ENCODE peak calls at places on chromosomes 6 and 20, in seven cellular contexts. F, S, T, R, G, A and I are unnamed samples.

GRCh38 chr20:34663213-34663943 is 13.5 kb downstream of the PIGU start:
- DNase-seq in A (no peak), R (no peak), S (no peak), F (no peak), T (no peak), G (no peak), I (no peak)

GRCh38 chr6:38058022-38058421 is 238.5 kb downstream of the ZFAND3 start:
- DNase-seq in T (no peak), G (no peak), S (no peak), R (peak), F (no peak), A (no peak), I (no peak)

GRCh38 chr6:15322781-15323536 is 77.1 kb downstream of the JARID2 start:
- DNase-seq in G (no peak), R (peak), F (no peak), A (no peak), S (no peak), T (no peak), I (no peak)

GRCh38 chr20:3863317-3863716 is 16.7 kb downstream of the MAVS start:
- DNase-seq in R (no peak), T (no peak), A (peak), G (no peak), F (no peak), S (no peak), I (no peak)

GRCh38 chr20:53708129-53708968 is 114.7 kb upstream of the ZNF217 start:
- DNase-seq in F (no peak), S (no peak), R (peak), A (peak), T (no peak), G (no peak), I (no peak)

GRCh38 chr20:62725596-62726268 is 17.1 kb downstream of the NTSR1 start:
- DNase-seq in A (no peak), F (no peak), R (no peak), T (no peak), S (no peak), G (peak), I (no peak)

GRCh38 chr6:106974999-106975698 is 620 bp upstream of the CD24 start:
- DNase-seq in G (peak), R (peak), A (peak), F (no peak), T (no peak), S (peak), I (peak)

GRCh38 chr6:137188855-137189254 is 15.4 kb upstream of the IL22RA2 start:
- DNase-seq in G (no peak), T (no peak), S (no peak), F (no peak), A (peak), R (peak), I (no peak)

GRCh38 chr6:170086639-170087420 is 204.0 kb downstream of the DLL1 start:
- DNase-seq in G (peak), A (no peak), R (no peak), S (no peak), T (no peak), F (no peak), I (peak)

GRCh38 chr20:47263502-47264084 is 92.9 kb downstream of the ZMYND8 start:
- DNase-seq in S (no peak), T (no peak), A (peak), G (no peak), F (no peak), R (no peak), I (no peak)

GRCh38 chr6:158143700-158144099 is 24.4 kb downstream of the SERAC1 start:
- DNase-seq in G (no peak), F (no peak), T (no peak), R (peak), A (peak), S (peak), I (no peak)

GRCh38 chr20:32468860-32469259 is 110.7 kb downstream of the ASXL1 start:
- DNase-seq in R (no peak), F (no peak), G (no peak), S (no peak), T (no peak), A (no peak), I (peak)

GRCh38 chr6:98834060-98835031 is at the start of gene POU3F2:
- DNase-seq in F (peak), R (peak), G (peak), T (peak), A (peak), S (peak), I (peak)

GRCh38 chr6:43113431-43114260 is 37.5 kb downstream of the PTK7 start:
- DNase-seq in R (no peak), G (no peak), T (no peak), S (no peak), F (no peak), A (no peak), I (no peak)

GRCh38 chr6:38651121-38651784 is 11.5 kb upstream of the BTBD9 start:
- DNase-seq in S (no peak), A (no peak), G (no peak), F (no peak), T (no peak), R (peak), I (no peak)

GRCh38 chr20:61529354-61529753 is 277.3 kb downstream of the CDH4 start:
- DNase-seq in F (no peak), R (no peak), T (no peak), A (no peak), G (no peak), S (no peak), I (no peak)

GRCh38 chr20:57408131-57408530 is 16.9 kb downstream of the RBM38 start:
- DNase-seq in R (no peak), F (no peak), S (no peak), T (no peak), G (no peak), A (no peak), I (no peak)

GRCh38 chr6:90415178-90415577 is 118.5 kb upstream of the BACH2 start:
- DNase-seq in R (no peak), S (no peak), F (no peak), A (no peak), T (no peak), G (no peak), I (no peak)

GRCh38 chr20:44603327-44603726 is 20.9 kb downstream of the PKIG start:
- DNase-seq in A (no peak), F (no peak), T (no peak), R (no peak), G (no peak), S (no peak), I (no peak)

GRCh38 chr6:150152891-150153876 is 10.3 kb downstream of the PPP1R14C start:
- DNase-seq in R (no peak), A (no peak), S (no peak), G (no peak), T (no peak), F (no peak), I (no peak)

GRCh38 chr6:134994431-134994830 is 44.5 kb upstream of the ALDH8A1 start:
- DNase-seq in R (no peak), F (no peak), G (no peak), A (no peak), S (no peak), T (no peak), I (no peak)

GRCh38 chr20:20568604-20569205 is 143.7 kb downstream of the RALGAPA2 start:
- DNase-seq in T (no peak), F (no peak), R (peak), S (peak), G (no peak), A (peak), I (no peak)

GRCh38 chr6:33589723-33590530 is 9.9 kb upstream of the BAK1 start:
- DNase-seq in T (peak), G (no peak), F (no peak), S (peak), A (peak), R (peak), I (peak)

GRCh38 chr6:122770835-122771601 is 8.5 kb upstream of the FABP7 start:
- DNase-seq in S (no peak), A (no peak), G (no peak), T (no peak), R (peak), F (no peak), I (no peak)

GRCh38 chr6:4848382-4849068 is 72.3 kb downstream of the CDYL start:
- DNase-seq in T (no peak), A (peak), R (peak), G (no peak), F (no peak), S (no peak), I (no peak)

GRCh38 chr6:150697515-150697914 is 97.8 kb downstream of the PLEKHG1 start:
- DNase-seq in G (peak), F (no peak), R (no peak), A (no peak), S (no peak), T (no peak), I (no peak)

GRCh38 chr6:140923048-140923447 is 1209.7 kb upstream of the GJE1 start:
- DNase-seq in A (no peak), R (no peak), G (no peak), F (no peak), S (no peak), T (no peak), I (no peak)

GRCh38 chr6:140921366-140922226 is 1211.1 kb upstream of the GJE1 start:
- DNase-seq in S (peak), G (no peak), R (peak), T (no peak), F (no peak), A (peak), I (no peak)
- TF ChIP-seq CTCF in S (peak), G (peak), R (peak), T (no peak), F (no peak), A (peak), I (peak)

GRCh38 chr6:163529605-163530004 is 115.1 kb downstream of the QKI start:
- DNase-seq in G (no peak), R (peak), T (no peak), S (peak), F (no peak), A (no peak), I (no peak)
- H3K4me3 ChIP-seq in G (peak), R (no peak), T (no peak), S (no peak), F (no peak), A (no peak), I (no peak)

DNA sequence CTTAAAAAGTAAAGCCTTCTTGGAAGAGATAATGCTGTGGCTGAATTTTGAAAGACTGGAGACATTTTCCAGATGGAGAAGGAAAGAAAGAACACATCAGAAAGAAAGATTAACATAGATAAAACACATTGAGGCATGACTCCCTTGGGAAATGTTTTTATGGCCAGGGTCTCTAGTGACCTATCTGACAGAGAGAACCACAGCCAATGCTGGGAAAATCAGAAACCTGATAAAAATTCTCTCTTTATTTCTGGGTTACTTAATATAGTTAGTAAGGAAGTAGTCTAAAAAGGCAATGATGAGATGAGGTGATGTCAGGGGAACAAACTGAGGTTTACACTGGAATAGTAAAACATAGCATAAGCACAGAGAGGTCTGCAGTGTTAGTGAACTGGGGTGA is 31.1 kb downstream of the ELOVL2 start:
- DNase-seq in A (no peak), R (no peak), T (no peak), F (no peak), G (no peak), S (no peak), I (no peak)
- H3K27ac ChIP-seq in A (no peak), R (no peak), T (no peak), F (no peak), G (peak), S (peak), I (no peak)

DNA sequence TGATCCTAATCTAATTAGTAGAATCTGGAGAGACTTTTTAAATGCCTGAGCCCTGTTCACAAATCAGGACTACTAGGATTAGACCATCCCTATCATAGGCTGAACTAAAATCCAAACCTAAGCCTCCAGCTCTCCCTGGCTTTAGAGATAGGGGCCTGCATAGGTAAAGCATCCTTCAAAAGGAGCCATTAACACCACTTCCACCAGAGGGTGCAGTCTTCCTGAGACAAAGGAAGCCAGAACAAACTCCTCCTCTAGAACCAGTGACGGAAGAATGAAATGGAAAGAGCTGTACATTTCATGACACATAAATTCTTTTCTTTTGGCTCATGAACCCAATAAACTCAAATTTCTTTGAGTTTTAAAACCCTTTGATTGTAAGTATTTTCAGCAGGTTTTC is 291.2 kb upstream of the ADGRB3 start:
- DNase-seq in R (peak), G (no peak), A (peak), T (no peak), S (peak), F (no peak), I (no peak)
- TF ChIP-seq CTCF in R (peak), G (peak), A (peak), T (no peak), S (no peak), F (no peak), I (peak)

GRCh38 chr6:69789573-69789972 is 7.2 kb downstream of the LMBRD1 start:
- DNase-seq in G (no peak), A (no peak), F (no peak), S (no peak), R (no peak), T (no peak), I (no peak)

GRCh38 chr6:69790629-69791028 is 6.2 kb downstream of the LMBRD1 start:
- DNase-seq in S (no peak), F (no peak), R (no peak), T (no peak), A (no peak), G (no peak), I (no peak)

GRCh38 chr6:69795469-69796080 is 1.2 kb downstream of the LMBRD1 start:
- DNase-seq in A (peak), F (no peak), R (no peak), S (no peak), G (no peak), T (no peak), I (no peak)

GRCh38 chr6:69792292-69792691 is 4.5 kb downstream of the LMBRD1 start:
- DNase-seq in S (no peak), G (no peak), A (no peak), T (no peak), R (no peak), F (no peak), I (no peak)

GRCh38 chr6:69791065-69791471 is 5.7 kb downstream of the LMBRD1 start:
- DNase-seq in F (no peak), S (no peak), R (no peak), T (no peak), G (no peak), A (no peak), I (no peak)
- H3K4me3 ChIP-seq in F (no peak), S (no peak), R (no peak), T (no peak), G (no peak), A (no peak), I (no peak)

DNA sequence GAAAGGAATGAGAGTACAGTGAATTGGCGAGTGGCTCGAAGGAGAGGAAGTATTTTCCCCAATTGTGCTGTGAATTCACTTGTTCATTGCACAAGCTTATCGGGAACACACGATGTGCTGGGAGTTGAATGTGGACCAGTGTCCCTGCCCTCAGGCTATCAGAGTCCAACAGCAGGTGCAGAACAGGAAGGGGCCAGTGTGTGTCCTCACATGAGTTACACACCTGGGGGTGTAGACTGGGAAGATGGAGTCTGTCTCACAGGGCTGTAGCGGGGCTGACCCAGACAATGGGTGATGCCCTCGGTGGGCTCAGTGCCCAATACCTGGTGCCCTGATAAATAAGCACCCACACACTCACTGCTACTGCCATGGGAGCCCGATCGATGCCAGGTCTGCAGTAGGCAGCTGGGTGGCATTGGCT is 14.4 kb downstream of the DUSP22 start:
- DNase-seq in F (no peak), A (no peak), R (no peak), S (no peak), G (no peak), T (no peak), I (no peak)
- H3K27ac ChIP-seq in F (no peak), A (peak), R (no peak), S (no peak), G (peak), T (no peak), I (no peak)

GRCh38 chr6:151900897-151901485 is 93.5 kb downstream of the ESR1 start:
- DNase-seq in A (no peak), S (no peak), T (no peak), R (peak), G (no peak), F (no peak), I (no peak)

GRCh38 chr6:151904631-151905030 is 97.1 kb downstream of the ESR1 start:
- DNase-seq in A (no peak), F (no peak), R (no peak), T (no peak), S (no peak), G (no peak), I (no peak)

GRCh38 chr6:151911401-151911800 is 103.9 kb downstream of the ESR1 start:
- DNase-seq in R (peak), A (no peak), S (no peak), G (no peak), T (no peak), F (no peak), I (no peak)

GRCh38 chr6:151905072-151905471 is 97.6 kb downstream of the ESR1 start:
- DNase-seq in A (no peak), T (no peak), F (no peak), R (no peak), S (no peak), G (no peak), I (no peak)

DNA sequence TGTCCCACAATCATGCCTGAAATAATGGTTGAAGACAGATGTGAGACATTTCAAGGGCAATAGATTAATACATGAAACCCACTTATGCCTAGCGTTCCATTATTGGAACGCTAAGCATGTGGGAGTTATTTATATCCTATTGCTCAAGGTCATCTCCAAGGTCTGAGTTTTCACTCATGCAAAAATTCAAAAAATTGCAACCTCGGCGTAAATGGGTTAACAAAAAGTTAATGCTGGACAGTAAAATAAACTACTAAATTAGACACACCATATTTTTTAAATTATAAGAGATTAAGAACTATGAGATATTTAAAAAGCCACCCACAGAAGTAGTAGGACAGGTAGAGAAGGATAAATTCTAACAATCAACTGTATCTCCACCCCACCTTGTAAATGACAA is 98.4 kb downstream of the ESR1 start:
- DNase-seq in R (no peak), F (no peak), S (no peak), G (no peak), T (no peak), A (no peak), I (no peak)
- TF ChIP-seq CTCF in R (no peak), F (no peak), S (no peak), G (no peak), T (no peak), A (no peak), I (no peak)